ENCODE peak calls at places on chromosomes 2 and 18, in four cellular contexts. J, T, O and G are unnamed samples.

GRCh38 chr18:75227535-75227934 is 16.9 kb downstream of the TSHZ1 start:
- DNase-seq in O (no peak), T (no peak), J (no peak), G (no peak)

GRCh38 chr2:134178109-134178877 is 75.6 kb upstream of the MGAT5 start:
- DNase-seq in O (peak), T (no peak), J (no peak), G (no peak)

GRCh38 chr18:6807504-6808257 is 78.2 kb downstream of the ARHGAP28 start:
- DNase-seq in O (no peak), T (no peak), J (no peak), G (no peak)

GRCh38 chr2:50974940-50975339 is 57.0 kb downstream of the NRXN1 start:
- DNase-seq in T (no peak), O (no peak), J (no peak), G (no peak)

GRCh38 chr2:25561136-25561850 is 112.1 kb downstream of the DTNB start:
- DNase-seq in J (no peak), O (no peak), T (no peak), G (no peak)

GRCh38 chr2:127490283-127490682 is 36.0 kb downstream of the IWS1 start:
- DNase-seq in O (no peak), J (no peak), T (no peak), G (no peak)

GRCh38 chr18:49546719-49547273 is 15.1 kb upstream of the LIPG start:
- DNase-seq in T (no peak), J (no peak), O (no peak), G (no peak)

GRCh38 chr2:203783496-203784203 is 77.2 kb downstream of the CD28 start:
- DNase-seq in O (no peak), T (no peak), J (no peak), G (no peak)

GRCh38 chr18:3466051-3466450 is 16.1 kb downstream of the TGIF1 start:
- DNase-seq in O (no peak), T (no peak), J (no peak), G (no peak)

GRCh38 chr18:3466872-3467271 is 16.9 kb downstream of the TGIF1 start:
- DNase-seq in O (peak), T (no peak), J (no peak), G (no peak)

GRCh38 chr18:3471141-3471648 is 21.2 kb downstream of the TGIF1 start:
- DNase-seq in J (no peak), O (no peak), T (no peak), G (no peak)

GRCh38 chr18:3468833-3469232 is 18.9 kb downstream of the TGIF1 start:
- DNase-seq in J (no peak), O (no peak), T (no peak), G (no peak)

GRCh38 chr18:3468066-3468705 is 18.2 kb downstream of the TGIF1 start:
- DNase-seq in O (no peak), J (no peak), T (no peak), G (no peak)
- TF ChIP-seq CTCF in O (no peak), J (no peak), T (no peak), G (peak)

DNA sequence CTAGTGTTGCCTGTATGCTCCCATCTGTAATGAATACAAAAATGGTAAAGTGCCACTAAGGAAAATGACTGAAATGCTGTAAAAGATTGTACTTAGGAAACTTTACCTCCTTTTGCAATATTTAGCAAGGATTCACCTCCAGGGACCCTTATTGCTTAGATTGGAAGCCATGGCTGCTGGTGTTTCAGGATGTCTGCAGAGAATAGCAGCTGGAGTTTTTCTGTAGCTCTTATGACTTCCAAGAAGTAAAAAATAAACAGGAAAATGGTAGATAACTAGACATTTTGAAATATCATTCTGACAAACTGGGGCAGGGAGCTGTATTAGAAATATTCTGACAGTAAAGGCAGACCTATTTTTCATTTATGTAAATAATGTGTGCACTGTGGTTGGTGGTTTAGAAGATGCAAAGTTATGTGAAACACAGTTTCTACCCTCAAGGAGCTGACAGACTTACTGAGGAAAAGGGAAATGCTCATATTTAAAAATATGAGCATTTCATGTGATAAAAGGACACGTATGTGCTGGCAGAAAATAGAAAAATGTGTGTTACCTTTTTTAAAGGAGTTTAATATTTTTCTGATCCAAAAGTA is 224.9 kb upstream of the BOD1L2 start:
- DNase-seq in T (no peak), J (no peak), O (no peak), G (no peak)
- TF ChIP-seq CTCF in T (no peak), J (no peak), O (no peak), G (no peak)

GRCh38 chr2:20185176-20186022 is 39.5 kb downstream of the SDC1 start:
- DNase-seq in T (peak), J (peak), O (no peak), G (no peak)
- TF ChIP-seq CTCF in T (no peak), J (no peak), O (no peak), G (no peak)

GRCh38 chr2:102872388-102872787 is 110.6 kb downstream of the TMEM182 start:
- DNase-seq in J (no peak), O (no peak), T (no peak), G (no peak)
- TF ChIP-seq CTCF in J (no peak), O (peak), T (no peak), G (peak)